ENCODE peak calls at places on chromosomes 5 and 9, in seven cellular contexts. One of them, this sample, is unnamed.

GRCh38 chr5:80959768-80960442 is at the start of gene RASGRF2:
- DNase-seq in mesenchymal stem cell: peak
- DNase-seq in IMR-90: peak
- DNase-seq in neuronal stem cell: peak
- DNase-seq in H1: peak
- DNase-seq in mesendoderm: peak
- DNase-seq in trophoblast cell: peak
- DNase-seq in this sample: peak

GRCh38 chr9:77433675-77434445 is 214.3 kb downstream of the GNA14 start:
- DNase-seq in mesendoderm: peak
- DNase-seq in mesenchymal stem cell: peak
- DNase-seq in IMR-90: peak
- DNase-seq in neuronal stem cell: peak
- DNase-seq in H1: no peak
- DNase-seq in trophoblast cell: peak
- DNase-seq in this sample: peak

GRCh38 chr9:117335797-117336435 is 78.9 kb downstream of the ASTN2 start:
- DNase-seq in IMR-90: no peak
- DNase-seq in H1: no peak
- DNase-seq in mesenchymal stem cell: no peak
- DNase-seq in mesendoderm: no peak
- DNase-seq in neuronal stem cell: no peak
- DNase-seq in trophoblast cell: no peak
- DNase-seq in this sample: no peak

GRCh38 chr5:36529142-36529541 is 77.3 kb upstream of the SLC1A3 start:
- DNase-seq in trophoblast cell: no peak
- DNase-seq in H1: no peak
- DNase-seq in IMR-90: no peak
- DNase-seq in mesendoderm: no peak
- DNase-seq in mesenchymal stem cell: no peak
- DNase-seq in neuronal stem cell: no peak
- DNase-seq in this sample: no peak

GRCh38 chr5:142977363-142978051 is 207.3 kb downstream of the ARHGAP26 start:
- DNase-seq in trophoblast cell: peak
- DNase-seq in mesendoderm: peak
- DNase-seq in neuronal stem cell: no peak
- DNase-seq in H1: no peak
- DNase-seq in mesenchymal stem cell: peak
- DNase-seq in IMR-90: peak
- DNase-seq in this sample: no peak

GRCh38 chr5:5273398-5273797 is 133.3 kb downstream of the ADAMTS16 start:
- DNase-seq in trophoblast cell: no peak
- DNase-seq in neuronal stem cell: no peak
- DNase-seq in mesenchymal stem cell: no peak
- DNase-seq in mesendoderm: no peak
- DNase-seq in H1: no peak
- DNase-seq in IMR-90: no peak
- DNase-seq in this sample: no peak

GRCh38 chr5:136622737-136623136 is 257.4 kb upstream of the TRPC7 start:
- DNase-seq in trophoblast cell: no peak
- DNase-seq in neuronal stem cell: no peak
- DNase-seq in mesendoderm: no peak
- DNase-seq in H1: no peak
- DNase-seq in mesenchymal stem cell: no peak
- DNase-seq in IMR-90: no peak
- DNase-seq in this sample: no peak

GRCh38 chr9:113582698-113583200 is 119.2 kb downstream of the RGS3 start:
- DNase-seq in neuronal stem cell: no peak
- DNase-seq in H1: no peak
- DNase-seq in trophoblast cell: peak
- DNase-seq in mesenchymal stem cell: no peak
- DNase-seq in mesendoderm: no peak
- DNase-seq in IMR-90: no peak
- DNase-seq in this sample: no peak

GRCh38 chr9:89278551-89278950 is 32.4 kb upstream of the CKS2 start:
- DNase-seq in neuronal stem cell: no peak
- DNase-seq in mesendoderm: no peak
- DNase-seq in IMR-90: peak
- DNase-seq in H1: no peak
- DNase-seq in trophoblast cell: no peak
- DNase-seq in mesenchymal stem cell: no peak
- DNase-seq in this sample: no peak

GRCh38 chr5:54002183-54002770 is 308.1 kb downstream of the ARL15 start:
- DNase-seq in H1: no peak
- DNase-seq in IMR-90: no peak
- DNase-seq in neuronal stem cell: no peak
- DNase-seq in trophoblast cell: no peak
- DNase-seq in mesendoderm: no peak
- DNase-seq in mesenchymal stem cell: no peak
- DNase-seq in this sample: no peak
- H3K23ac ChIP-seq in H1: no peak
- H3K23ac ChIP-seq in IMR-90: no peak
- H3K23ac ChIP-seq in neuronal stem cell: no peak
- H3K23ac ChIP-seq in trophoblast cell: no peak
- H3K23ac ChIP-seq in mesendoderm: no peak
- H3K23ac ChIP-seq in mesenchymal stem cell: no peak
- H3K23ac ChIP-seq in this sample: no peak

GRCh38 chr5:145221416-145221815 is 613.7 kb downstream of the PRELID2 start:
- DNase-seq in neuronal stem cell: no peak
- DNase-seq in mesendoderm: no peak
- DNase-seq in H1: no peak
- DNase-seq in mesenchymal stem cell: no peak
- DNase-seq in trophoblast cell: no peak
- DNase-seq in IMR-90: peak
- DNase-seq in this sample: no peak
- H3K23ac ChIP-seq in neuronal stem cell: no peak
- H3K23ac ChIP-seq in mesendoderm: no peak
- H3K23ac ChIP-seq in H1: no peak
- H3K23ac ChIP-seq in mesenchymal stem cell: no peak
- H3K23ac ChIP-seq in trophoblast cell: no peak
- H3K23ac ChIP-seq in IMR-90: no peak
- H3K23ac ChIP-seq in this sample: no peak

DNA sequence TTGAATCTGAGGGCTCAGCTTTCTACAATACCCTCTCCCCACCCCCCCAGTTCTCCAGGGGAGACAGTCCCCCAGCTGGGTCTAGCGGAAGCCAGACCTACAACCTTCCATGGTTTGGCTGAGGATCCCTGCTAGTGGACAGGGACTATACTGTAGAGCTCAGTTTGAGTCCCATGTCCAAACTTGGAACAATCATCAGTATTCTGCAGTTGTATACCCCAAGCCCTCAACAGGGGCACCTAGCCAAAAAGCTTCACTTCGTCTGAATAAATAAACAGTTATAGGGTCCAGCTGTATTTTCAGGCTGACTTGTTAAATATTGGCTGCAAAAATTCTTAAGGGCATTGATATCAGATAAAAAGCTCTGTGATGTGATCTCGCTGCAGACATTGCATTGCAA is 15.4 kb upstream of the C9 start:
- DNase-seq in H1: no peak
- DNase-seq in trophoblast cell: no peak
- DNase-seq in mesendoderm: no peak
- DNase-seq in IMR-90: peak
- DNase-seq in mesenchymal stem cell: no peak
- DNase-seq in neuronal stem cell: no peak
- DNase-seq in this sample: no peak
- H3K23ac ChIP-seq in H1: no peak
- H3K23ac ChIP-seq in trophoblast cell: no peak
- H3K23ac ChIP-seq in mesendoderm: no peak
- H3K23ac ChIP-seq in IMR-90: no peak
- H3K23ac ChIP-seq in mesenchymal stem cell: no peak
- H3K23ac ChIP-seq in neuronal stem cell: no peak
- H3K23ac ChIP-seq in this sample: no peak

DNA sequence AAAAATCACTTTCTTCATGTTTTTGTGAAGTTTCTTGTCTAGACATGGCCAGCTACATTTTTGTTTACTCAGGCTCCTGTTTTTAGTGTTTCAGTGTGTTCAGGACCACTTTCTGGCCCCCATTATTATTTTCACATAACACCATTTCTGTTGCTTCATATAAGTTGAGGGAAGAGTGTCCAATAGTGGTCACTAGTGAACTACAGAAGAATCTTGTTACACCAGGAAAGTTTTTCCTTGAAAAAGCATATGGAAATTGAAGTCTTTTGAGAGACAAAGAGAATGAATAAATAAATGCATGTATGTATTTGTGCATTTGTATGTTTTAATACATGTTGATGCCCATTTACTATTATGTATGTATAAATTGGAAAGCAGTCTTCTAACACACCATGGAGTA is 3.8 kb downstream of the ADAMTSL1 start:
- DNase-seq in trophoblast cell: no peak
- DNase-seq in mesenchymal stem cell: no peak
- DNase-seq in mesendoderm: no peak
- DNase-seq in neuronal stem cell: no peak
- DNase-seq in H1: no peak
- DNase-seq in IMR-90: no peak
- DNase-seq in this sample: no peak
- H3K23ac ChIP-seq in trophoblast cell: no peak
- H3K23ac ChIP-seq in mesenchymal stem cell: no peak
- H3K23ac ChIP-seq in mesendoderm: no peak
- H3K23ac ChIP-seq in neuronal stem cell: no peak
- H3K23ac ChIP-seq in H1: no peak
- H3K23ac ChIP-seq in IMR-90: no peak
- H3K23ac ChIP-seq in this sample: no peak

DNA sequence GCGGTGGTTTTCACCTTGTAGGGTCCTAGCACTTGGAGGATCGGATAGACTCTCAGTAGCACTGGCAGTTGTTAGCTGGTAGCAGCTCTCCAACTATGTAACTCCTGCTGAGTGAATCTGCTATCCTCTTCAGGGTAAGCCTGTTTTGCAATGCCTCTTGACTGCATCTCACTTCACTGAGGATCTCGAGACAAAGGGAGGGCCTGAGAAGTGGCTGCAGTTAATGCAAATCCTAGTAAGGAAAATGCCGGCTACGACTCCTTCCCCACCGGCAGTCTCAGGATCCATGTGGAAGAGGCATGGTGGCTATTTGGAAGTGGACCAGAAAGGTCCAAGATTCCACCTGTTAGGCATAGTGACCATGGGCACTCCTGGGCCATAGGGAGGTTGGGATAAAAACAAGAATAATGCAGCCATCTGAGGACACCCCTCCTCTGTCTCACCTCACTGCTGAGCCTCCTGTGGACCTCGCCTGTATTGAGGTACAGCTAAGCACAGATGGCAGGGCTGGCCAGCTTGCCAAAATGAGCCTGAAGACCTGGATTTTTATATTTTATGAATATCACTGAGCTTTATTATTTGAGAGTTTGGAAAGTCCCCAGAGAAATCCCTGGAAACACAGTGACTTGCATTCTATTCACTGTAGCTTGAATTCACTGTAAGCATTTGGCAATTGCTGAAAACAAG is 146.0 kb downstream of the LIFR start:
- DNase-seq in trophoblast cell: no peak
- DNase-seq in mesendoderm: peak
- DNase-seq in IMR-90: no peak
- DNase-seq in neuronal stem cell: no peak
- DNase-seq in H1: no peak
- DNase-seq in mesenchymal stem cell: no peak
- DNase-seq in this sample: no peak
- H3K23ac ChIP-seq in trophoblast cell: no peak
- H3K23ac ChIP-seq in mesendoderm: no peak
- H3K23ac ChIP-seq in IMR-90: no peak
- H3K23ac ChIP-seq in neuronal stem cell: no peak
- H3K23ac ChIP-seq in H1: no peak
- H3K23ac ChIP-seq in mesenchymal stem cell: no peak
- H3K23ac ChIP-seq in this sample: no peak

GRCh38 chr9:98611319-98611718 is 97.4 kb downstream of the GABBR2 start:
- DNase-seq in mesendoderm: no peak
- DNase-seq in trophoblast cell: no peak
- DNase-seq in IMR-90: no peak
- DNase-seq in H1: no peak
- DNase-seq in neuronal stem cell: no peak
- DNase-seq in mesenchymal stem cell: no peak
- DNase-seq in this sample: no peak
- H3K23ac ChIP-seq in mesendoderm: no peak
- H3K23ac ChIP-seq in trophoblast cell: no peak
- H3K23ac ChIP-seq in IMR-90: peak
- H3K23ac ChIP-seq in H1: no peak
- H3K23ac ChIP-seq in neuronal stem cell: no peak
- H3K23ac ChIP-seq in mesenchymal stem cell: no peak
- H3K23ac ChIP-seq in this sample: no peak

DNA sequence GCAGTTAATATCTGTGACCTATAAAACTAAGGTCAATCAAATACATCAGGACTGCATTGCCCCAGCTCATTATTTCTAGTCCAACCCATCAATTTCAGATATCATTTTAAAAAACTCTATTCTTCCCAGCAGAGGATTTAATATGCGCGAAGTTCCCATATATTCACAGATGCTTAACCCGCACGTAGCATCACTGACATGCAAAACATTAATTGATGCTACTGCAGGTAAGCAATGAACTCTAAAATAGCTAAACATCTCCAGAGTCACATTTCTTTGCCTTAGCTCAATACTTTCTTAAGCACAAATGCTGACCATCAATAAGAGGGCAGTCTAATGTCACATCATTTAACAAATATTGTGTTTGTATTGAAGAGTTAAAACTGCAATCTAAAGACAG is 586.6 kb upstream of the CDH18 start:
- DNase-seq in IMR-90: no peak
- DNase-seq in mesendoderm: no peak
- DNase-seq in trophoblast cell: no peak
- DNase-seq in mesenchymal stem cell: no peak
- DNase-seq in H1: no peak
- DNase-seq in neuronal stem cell: no peak
- DNase-seq in this sample: no peak
- H3K23ac ChIP-seq in IMR-90: no peak
- H3K23ac ChIP-seq in mesendoderm: no peak
- H3K23ac ChIP-seq in trophoblast cell: no peak
- H3K23ac ChIP-seq in mesenchymal stem cell: no peak
- H3K23ac ChIP-seq in H1: no peak
- H3K23ac ChIP-seq in neuronal stem cell: no peak
- H3K23ac ChIP-seq in this sample: no peak

GRCh38 chr5:122313001-122313402 is 965 bp downstream of the SNCAIP start:
- DNase-seq in neuronal stem cell: peak
- DNase-seq in mesendoderm: no peak
- DNase-seq in H1: no peak
- DNase-seq in mesenchymal stem cell: peak
- DNase-seq in trophoblast cell: peak
- DNase-seq in IMR-90: peak
- DNase-seq in this sample: no peak

GRCh38 chr5:122313941-122314340 is 1.9 kb downstream of the SNCAIP start:
- DNase-seq in mesendoderm: no peak
- DNase-seq in mesenchymal stem cell: no peak
- DNase-seq in neuronal stem cell: no peak
- DNase-seq in IMR-90: no peak
- DNase-seq in trophoblast cell: no peak
- DNase-seq in H1: no peak
- DNase-seq in this sample: no peak

GRCh38 chr5:122311400-122311887 is 593 bp upstream of the SNCAIP start:
- DNase-seq in trophoblast cell: no peak
- DNase-seq in IMR-90: no peak
- DNase-seq in mesendoderm: peak
- DNase-seq in mesenchymal stem cell: no peak
- DNase-seq in H1: peak
- DNase-seq in neuronal stem cell: peak
- DNase-seq in this sample: peak

GRCh38 chr5:122311888-122312669 is at the start of gene SNCAIP:
- DNase-seq in mesendoderm: peak
- DNase-seq in mesenchymal stem cell: peak
- DNase-seq in H1: peak
- DNase-seq in IMR-90: peak
- DNase-seq in trophoblast cell: peak
- DNase-seq in neuronal stem cell: peak
- DNase-seq in this sample: peak

GRCh38 chr5:122312670-122312988 is 592 bp downstream of the SNCAIP start:
- DNase-seq in IMR-90: peak
- DNase-seq in trophoblast cell: peak
- DNase-seq in mesenchymal stem cell: peak
- DNase-seq in mesendoderm: peak
- DNase-seq in neuronal stem cell: peak
- DNase-seq in H1: no peak
- DNase-seq in this sample: peak
- H3K23ac ChIP-seq in IMR-90: peak
- H3K23ac ChIP-seq in trophoblast cell: no peak
- H3K23ac ChIP-seq in mesenchymal stem cell: no peak
- H3K23ac ChIP-seq in mesendoderm: no peak
- H3K23ac ChIP-seq in neuronal stem cell: no peak
- H3K23ac ChIP-seq in H1: no peak
- H3K23ac ChIP-seq in this sample: no peak

This sample was measured in H9.